ENCODE peak calls at places on chromosomes 13 and 19, in four cellular contexts. Y is activated naive CD8-positive, alpha-beta T cell treated with anti-CD3 and anti-CD28 coated beads for 36 hours; K is stimulated activated CD4-positive, alpha-beta T cell treated with anti-CD3 and anti-CD28 coated beads, Interleukin-2, amount 100 ng/mL, for 48 hours; W is stimulated activated naive CD4-positive, alpha-beta T cell. U is an unnamed sample.

GRCh38 chr19:46180701-46181385 is 32.8 kb downstream of the IGFL2 start:
- DNase-seq in W (no peak), K (no peak), Y (no peak), U (no peak)

GRCh38 chr13:109610517-109610916 is 175.9 kb downstream of the IRS2 start:
- DNase-seq in K (no peak), Y (peak), W (peak), U (peak)

GRCh38 chr13:77703426-77703825 is 5.9 kb downstream of the SLAIN1 start:
- DNase-seq in Y (no peak), K (no peak), W (no peak), U (no peak)

GRCh38 chr19:17648786-17649185 is 39.4 kb downstream of the UNC13A start:
- DNase-seq in W (no peak), Y (no peak), K (no peak), U (no peak)

GRCh38 chr19:46890423-46891170 is 29.8 kb downstream of the ARHGAP35 start:
- DNase-seq in W (no peak), Y (no peak), K (no peak), U (no peak)

GRCh38 chr13:44271031-44271433 is 102.6 kb upstream of the SERP2 start:
- DNase-seq in Y (no peak), W (no peak), K (no peak), U (no peak)

GRCh38 chr19:42023121-42023942 is 29.3 kb upstream of the ATP1A3 start:
- DNase-seq in Y (peak), W (no peak), K (no peak), U (no peak)

GRCh38 chr13:48804836-48805601 is 151.3 kb downstream of the CYSLTR2 start:
- DNase-seq in Y (no peak), K (no peak), W (no peak), U (no peak)

GRCh38 chr19:3620817-3621547 is 5.6 kb downstream of the CACTIN start:
- DNase-seq in K (no peak), Y (no peak), W (no peak), U (no peak)

GRCh38 chr13:28582225-28582891 is 76.6 kb upstream of the POMP start:
- DNase-seq in K (no peak), Y (peak), W (no peak), U (no peak)

GRCh38 chr13:103097366-103097928 is 31.2 kb upstream of the SLC10A2 start:
- DNase-seq in Y (no peak), W (no peak), K (no peak), U (no peak)

GRCh38 chr13:112751617-112752016 is 61.8 kb downstream of the ATP11A start:
- DNase-seq in K (no peak), Y (no peak), W (no peak), U (no peak)

GRCh38 chr19:571127-571974 is 1.0 kb upstream of the BSG start:
- DNase-seq in W (peak), K (peak), Y (peak), U (no peak)

GRCh38 chr19:51064534-51065220 is at the start of gene KLK13:
- DNase-seq in Y (no peak), K (no peak), W (no peak), U (peak)

GRCh38 chr19:5828661-5829566 is 10.6 kb downstream of the FUT6 start:
- DNase-seq in W (no peak), Y (peak), K (peak), U (peak)

GRCh38 chr19:18762125-18763023 is 28.7 kb downstream of the COMP start:
- DNase-seq in W (no peak), K (no peak), Y (no peak), U (peak)

GRCh38 chr19:18420931-18421330 is 1.7 kb downstream of the SSBP4 start:
- DNase-seq in Y (no peak), K (no peak), W (no peak), U (no peak)

GRCh38 chr13:39787086-39787487 is 131.6 kb downstream of the COG6 start:
- DNase-seq in Y (no peak), K (no peak), W (no peak), U (no peak)

GRCh38 chr19:47723573-47723923 is 10.3 kb downstream of the EHD2 start:
- DNase-seq in W (no peak), K (no peak), Y (no peak), U (peak)

GRCh38 chr13:43167058-43167457 is 143.7 kb downstream of the DNAJC15 start:
- DNase-seq in W (no peak), K (no peak), Y (no peak), U (no peak)

GRCh38 chr13:112892759-112893569 is 76.0 kb upstream of the MCF2L start:
- DNase-seq in Y (no peak), K (no peak), W (no peak), U (no peak)

GRCh38 chr13:107886118-107886517 is 329.2 kb downstream of the LIG4 start:
- DNase-seq in Y (no peak), K (no peak), W (no peak), U (no peak)

GRCh38 chr13:21671793-21672680 is 1.2 kb downstream of the FGF9 start:
- DNase-seq in Y (no peak), K (no peak), W (peak), U (no peak)

U was measured in left ventricle myocardium inferior.